ENCODE peak calls at places on chromosomes 6 and 20, in ten cellular contexts. One of them, this sample, is unnamed. For H3K4me1, the result is how much of the 10 kb centered on the place peaks cover.

GRCh38 chr6:168919455-168920179 is 334.0 kb downstream of the THBS2 start:
- DNase-seq in hepatocyte: no peak
- DNase-seq in GM23248: no peak
- DNase-seq in body of pancreas: no peak
- DNase-seq in HCT116: no peak
- DNase-seq in A549: no peak
- DNase-seq in psoas muscle: no peak
- DNase-seq in ovary: no peak
- DNase-seq in sigmoid colon: no peak
- DNase-seq in CD8-positive, alpha-beta T cell: no peak
- DNase-seq in this sample: no peak

GRCh38 chr20:50190251-50191064 is at the start of gene CEBPB:
- DNase-seq in ovary: peak
- DNase-seq in sigmoid colon: peak
- DNase-seq in psoas muscle: peak
- DNase-seq in body of pancreas: peak
- DNase-seq in A549: peak
- DNase-seq in CD8-positive, alpha-beta T cell: peak
- DNase-seq in HCT116: peak
- DNase-seq in GM23248: peak
- DNase-seq in hepatocyte: peak
- DNase-seq in this sample: peak

GRCh38 chr6:126530777-126531176 is 190.9 kb downstream of the CENPW start:
- DNase-seq in body of pancreas: no peak
- DNase-seq in HCT116: no peak
- DNase-seq in CD8-positive, alpha-beta T cell: no peak
- DNase-seq in psoas muscle: no peak
- DNase-seq in GM23248: no peak
- DNase-seq in ovary: no peak
- DNase-seq in hepatocyte: no peak
- DNase-seq in A549: no peak
- DNase-seq in sigmoid colon: no peak
- DNase-seq in this sample: no peak

GRCh38 chr6:20038805-20039204 is 173.5 kb downstream of the MBOAT1 start:
- DNase-seq in body of pancreas: no peak
- DNase-seq in HCT116: no peak
- DNase-seq in ovary: no peak
- DNase-seq in psoas muscle: no peak
- DNase-seq in hepatocyte: no peak
- DNase-seq in A549: no peak
- DNase-seq in GM23248: peak
- DNase-seq in sigmoid colon: no peak
- DNase-seq in CD8-positive, alpha-beta T cell: no peak
- DNase-seq in this sample: peak

GRCh38 chr20:14600527-14600926 is 263.1 kb upstream of the FLRT3 start:
- DNase-seq in psoas muscle: no peak
- DNase-seq in A549: no peak
- DNase-seq in HCT116: no peak
- DNase-seq in GM23248: no peak
- DNase-seq in hepatocyte: no peak
- DNase-seq in sigmoid colon: no peak
- DNase-seq in ovary: no peak
- DNase-seq in body of pancreas: no peak
- DNase-seq in CD8-positive, alpha-beta T cell: no peak
- DNase-seq in this sample: no peak

GRCh38 chr20:9916776-9917175 is 77.9 kb upstream of the PAK5 start:
- DNase-seq in HCT116: no peak
- DNase-seq in A549: no peak
- DNase-seq in CD8-positive, alpha-beta T cell: no peak
- DNase-seq in body of pancreas: no peak
- DNase-seq in hepatocyte: no peak
- DNase-seq in psoas muscle: no peak
- DNase-seq in ovary: no peak
- DNase-seq in GM23248: no peak
- DNase-seq in sigmoid colon: no peak
- DNase-seq in this sample: no peak

GRCh38 chr6:6597682-6598081 is 9.2 kb downstream of the LY86 start:
- DNase-seq in psoas muscle: no peak
- DNase-seq in A549: no peak
- DNase-seq in ovary: no peak
- DNase-seq in sigmoid colon: no peak
- DNase-seq in CD8-positive, alpha-beta T cell: no peak
- DNase-seq in GM23248: no peak
- DNase-seq in HCT116: no peak
- DNase-seq in body of pancreas: no peak
- DNase-seq in hepatocyte: no peak
- DNase-seq in this sample: no peak

GRCh38 chr6:107488875-107489635 is 862 bp upstream of the SOBP start:
- DNase-seq in HCT116: no peak
- DNase-seq in ovary: peak
- DNase-seq in GM23248: peak
- DNase-seq in body of pancreas: peak
- DNase-seq in psoas muscle: peak
- DNase-seq in hepatocyte: peak
- DNase-seq in sigmoid colon: peak
- DNase-seq in A549: peak
- DNase-seq in CD8-positive, alpha-beta T cell: no peak
- DNase-seq in this sample: peak

GRCh38 chr6:184161-184695 is 108.1 kb upstream of the DUSP22 start:
- DNase-seq in CD8-positive, alpha-beta T cell: no peak
- DNase-seq in A549: no peak
- DNase-seq in ovary: no peak
- DNase-seq in psoas muscle: no peak
- DNase-seq in hepatocyte: no peak
- DNase-seq in GM23248: no peak
- DNase-seq in HCT116: no peak
- DNase-seq in sigmoid colon: no peak
- DNase-seq in body of pancreas: no peak
- DNase-seq in this sample: no peak

GRCh38 chr6:15435468-15435867 is 189.6 kb downstream of the JARID2 start:
- DNase-seq in body of pancreas: no peak
- DNase-seq in ovary: no peak
- DNase-seq in A549: no peak
- DNase-seq in HCT116: no peak
- DNase-seq in CD8-positive, alpha-beta T cell: no peak
- DNase-seq in GM23248: no peak
- DNase-seq in sigmoid colon: no peak
- DNase-seq in hepatocyte: no peak
- DNase-seq in psoas muscle: no peak
- DNase-seq in this sample: no peak

GRCh38 chr6:134309227-134309626 is 8.7 kb downstream of the SGK1 start:
- DNase-seq in body of pancreas: no peak
- DNase-seq in A549: no peak
- DNase-seq in HCT116: no peak
- DNase-seq in psoas muscle: no peak
- DNase-seq in CD8-positive, alpha-beta T cell: no peak
- DNase-seq in ovary: no peak
- DNase-seq in hepatocyte: no peak
- DNase-seq in sigmoid colon: no peak
- DNase-seq in GM23248: no peak
- DNase-seq in this sample: no peak
- H3K27ac ChIP-seq in body of pancreas: no peak
- H3K27ac ChIP-seq in A549: no peak
- H3K27ac ChIP-seq in HCT116: no peak
- H3K27ac ChIP-seq in psoas muscle: no peak
- H3K27ac ChIP-seq in CD8-positive, alpha-beta T cell: no peak
- H3K27ac ChIP-seq in ovary: peak
- H3K27ac ChIP-seq in hepatocyte: no peak
- H3K27ac ChIP-seq in sigmoid colon: no peak
- H3K27ac ChIP-seq in GM23248: no peak
- H3K27ac ChIP-seq in this sample: no peak

DNA sequence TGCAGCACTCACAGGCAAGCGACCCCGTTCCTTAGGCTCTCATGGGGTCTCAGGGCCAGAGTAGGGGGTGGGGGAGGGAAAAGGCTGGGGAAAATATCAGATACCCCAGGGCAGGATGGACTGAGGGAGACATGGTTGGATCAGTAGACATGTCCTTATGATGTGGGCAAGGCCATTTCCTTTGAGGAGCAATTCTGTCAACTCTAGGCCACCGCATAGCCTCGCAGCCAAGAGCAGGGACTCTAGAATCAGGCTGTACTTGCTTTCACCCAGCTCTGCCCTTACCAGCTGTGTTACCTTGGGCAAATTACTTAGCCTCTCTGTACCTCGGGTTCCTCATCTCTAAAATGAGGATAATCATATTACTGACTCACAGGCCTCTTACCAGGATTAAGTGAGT is 2.2 kb upstream of the MAPK13 start:
- DNase-seq in body of pancreas: no peak
- DNase-seq in ovary: no peak
- DNase-seq in CD8-positive, alpha-beta T cell: no peak
- DNase-seq in A549: no peak
- DNase-seq in psoas muscle: no peak
- DNase-seq in sigmoid colon: no peak
- DNase-seq in hepatocyte: no peak
- DNase-seq in GM23248: no peak
- DNase-seq in HCT116: no peak
- DNase-seq in this sample: no peak
- H3K4me1 ChIP-seq in body of pancreas: under half
- H3K4me1 ChIP-seq in ovary: under half
- H3K4me1 ChIP-seq in CD8-positive, alpha-beta T cell: half or more
- H3K4me1 ChIP-seq in A549: under half
- H3K4me1 ChIP-seq in psoas muscle: under half
- H3K4me1 ChIP-seq in sigmoid colon: under half
- H3K4me1 ChIP-seq in hepatocyte: under half
- H3K4me1 ChIP-seq in GM23248: under half
- H3K4me1 ChIP-seq in HCT116: under half
- H3K4me1 ChIP-seq in this sample: under half

DNA sequence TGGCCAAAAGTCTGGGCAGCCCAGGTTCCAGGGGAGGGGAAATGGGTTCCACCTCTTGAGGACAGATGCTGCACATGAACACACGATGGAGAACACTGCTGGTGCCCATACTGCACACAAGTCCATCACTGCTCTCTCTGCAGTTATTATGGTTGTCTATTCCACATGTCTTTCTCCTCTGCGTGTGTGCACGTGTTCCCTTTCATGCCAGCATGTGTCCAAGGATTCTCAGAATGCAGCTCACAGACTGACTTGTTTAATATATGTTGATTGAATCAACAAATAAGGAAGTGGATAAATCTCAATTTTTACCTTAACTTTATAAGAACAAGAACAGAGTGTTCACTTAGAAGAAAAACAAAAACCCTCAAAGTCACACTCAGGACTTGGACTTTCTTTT is 158.9 kb downstream of the FNDC1 start:
- DNase-seq in psoas muscle: no peak
- DNase-seq in ovary: no peak
- DNase-seq in body of pancreas: no peak
- DNase-seq in A549: no peak
- DNase-seq in CD8-positive, alpha-beta T cell: no peak
- DNase-seq in GM23248: no peak
- DNase-seq in sigmoid colon: no peak
- DNase-seq in HCT116: no peak
- DNase-seq in hepatocyte: no peak
- DNase-seq in this sample: no peak
- H3K27ac ChIP-seq in psoas muscle: no peak
- H3K27ac ChIP-seq in ovary: no peak
- H3K27ac ChIP-seq in body of pancreas: no peak
- H3K27ac ChIP-seq in A549: no peak
- H3K27ac ChIP-seq in CD8-positive, alpha-beta T cell: no peak
- H3K27ac ChIP-seq in GM23248: no peak
- H3K27ac ChIP-seq in sigmoid colon: no peak
- H3K27ac ChIP-seq in HCT116: no peak
- H3K27ac ChIP-seq in hepatocyte: no peak
- H3K27ac ChIP-seq in this sample: no peak

GRCh38 chr6:111798281-111798725 is 74.9 kb downstream of the FYN start:
- DNase-seq in GM23248: peak
- DNase-seq in psoas muscle: no peak
- DNase-seq in hepatocyte: no peak
- DNase-seq in ovary: no peak
- DNase-seq in HCT116: no peak
- DNase-seq in CD8-positive, alpha-beta T cell: no peak
- DNase-seq in body of pancreas: no peak
- DNase-seq in sigmoid colon: no peak
- DNase-seq in A549: no peak
- DNase-seq in this sample: no peak

GRCh38 chr6:111799576-111800467 is 73.4 kb downstream of the FYN start:
- DNase-seq in HCT116: no peak
- DNase-seq in A549: no peak
- DNase-seq in ovary: no peak
- DNase-seq in hepatocyte: no peak
- DNase-seq in CD8-positive, alpha-beta T cell: no peak
- DNase-seq in sigmoid colon: no peak
- DNase-seq in body of pancreas: no peak
- DNase-seq in GM23248: peak
- DNase-seq in psoas muscle: no peak
- DNase-seq in this sample: no peak

GRCh38 chr6:111800468-111800760 is 72.8 kb downstream of the FYN start:
- DNase-seq in sigmoid colon: no peak
- DNase-seq in body of pancreas: no peak
- DNase-seq in psoas muscle: no peak
- DNase-seq in A549: no peak
- DNase-seq in CD8-positive, alpha-beta T cell: no peak
- DNase-seq in GM23248: peak
- DNase-seq in hepatocyte: no peak
- DNase-seq in HCT116: no peak
- DNase-seq in ovary: no peak
- DNase-seq in this sample: no peak

GRCh38 chr6:111802720-111803119 is 70.5 kb downstream of the FYN start:
- DNase-seq in body of pancreas: no peak
- DNase-seq in HCT116: no peak
- DNase-seq in ovary: no peak
- DNase-seq in A549: no peak
- DNase-seq in CD8-positive, alpha-beta T cell: no peak
- DNase-seq in hepatocyte: no peak
- DNase-seq in GM23248: no peak
- DNase-seq in psoas muscle: no peak
- DNase-seq in sigmoid colon: no peak
- DNase-seq in this sample: no peak

DNA sequence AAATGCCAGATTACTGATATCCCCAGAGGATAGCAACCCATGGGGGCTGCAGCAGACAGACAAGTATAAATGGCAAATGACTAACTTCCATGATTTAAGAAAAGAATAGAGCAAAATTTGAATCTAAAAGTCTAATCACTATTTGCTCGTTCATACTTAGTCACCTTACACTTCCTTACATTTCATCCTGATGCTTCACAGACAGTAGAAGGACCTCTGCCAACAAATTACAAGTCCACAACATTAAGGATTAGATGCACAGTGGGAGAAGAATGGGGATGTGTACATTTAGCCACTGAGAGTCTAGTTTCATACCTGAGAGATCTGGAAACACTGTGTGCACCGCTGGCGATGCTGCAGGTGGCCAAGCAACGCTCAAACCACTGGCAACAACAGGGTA is 72.4 kb downstream of the FYN start:
- DNase-seq in ovary: no peak
- DNase-seq in HCT116: no peak
- DNase-seq in psoas muscle: no peak
- DNase-seq in GM23248: peak
- DNase-seq in body of pancreas: no peak
- DNase-seq in sigmoid colon: no peak
- DNase-seq in hepatocyte: no peak
- DNase-seq in CD8-positive, alpha-beta T cell: no peak
- DNase-seq in A549: no peak
- DNase-seq in this sample: no peak
- H3K4me1 ChIP-seq in ovary: under half
- H3K4me1 ChIP-seq in HCT116: under half
- H3K4me1 ChIP-seq in psoas muscle: under half
- H3K4me1 ChIP-seq in GM23248: half or more
- H3K4me1 ChIP-seq in body of pancreas: under half
- H3K4me1 ChIP-seq in sigmoid colon: under half
- H3K4me1 ChIP-seq in hepatocyte: under half
- H3K4me1 ChIP-seq in CD8-positive, alpha-beta T cell: under half
- H3K4me1 ChIP-seq in A549: under half
- H3K4me1 ChIP-seq in this sample: under half

This sample was measured in SJCRH30.